ENCODE peak calls at places on chromosomes 7 and 10, in seven cellular contexts. One of them, this sample, is unnamed.

GRCh38 chr10:20616918-20617801 is 280.0 kb downstream of the NEBL start:
- DNase-seq in cardiac fibroblast: no peak
- DNase-seq in cardiac muscle cell: no peak
- DNase-seq in HL-60: peak
- DNase-seq in OCI-LY7: no peak
- DNase-seq in lung: no peak
- DNase-seq in progenitor cell of endocrine pancreas: no peak
- DNase-seq in this sample: no peak

GRCh38 chr10:4838743-4839142 is 12.7 kb downstream of the AKR1E2 start:
- DNase-seq in cardiac fibroblast: no peak
- DNase-seq in lung: peak
- DNase-seq in HL-60: no peak
- DNase-seq in cardiac muscle cell: peak
- DNase-seq in OCI-LY7: no peak
- DNase-seq in progenitor cell of endocrine pancreas: no peak
- DNase-seq in this sample: no peak

GRCh38 chr7:78490526-78490925 is 692.0 kb downstream of the PHTF2 start:
- DNase-seq in HL-60: no peak
- DNase-seq in OCI-LY7: no peak
- DNase-seq in cardiac muscle cell: no peak
- DNase-seq in progenitor cell of endocrine pancreas: no peak
- DNase-seq in lung: no peak
- DNase-seq in cardiac fibroblast: no peak
- DNase-seq in this sample: no peak

GRCh38 chr10:43082756-43083155 is 5.9 kb downstream of the RET start:
- DNase-seq in cardiac muscle cell: no peak
- DNase-seq in lung: no peak
- DNase-seq in HL-60: peak
- DNase-seq in progenitor cell of endocrine pancreas: no peak
- DNase-seq in OCI-LY7: no peak
- DNase-seq in cardiac fibroblast: no peak
- DNase-seq in this sample: no peak

GRCh38 chr10:79422178-79422892 is 23.1 kb downstream of the ZCCHC24 start:
- DNase-seq in progenitor cell of endocrine pancreas: no peak
- DNase-seq in HL-60: no peak
- DNase-seq in cardiac muscle cell: peak
- DNase-seq in cardiac fibroblast: peak
- DNase-seq in OCI-LY7: no peak
- DNase-seq in lung: no peak
- DNase-seq in this sample: no peak

GRCh38 chr10:109678857-109679256 is 244.5 kb downstream of the XPNPEP1 start:
- DNase-seq in lung: no peak
- DNase-seq in cardiac fibroblast: no peak
- DNase-seq in progenitor cell of endocrine pancreas: no peak
- DNase-seq in OCI-LY7: no peak
- DNase-seq in cardiac muscle cell: no peak
- DNase-seq in HL-60: no peak
- DNase-seq in this sample: no peak

GRCh38 chr7:100053201-100053600 is 3.6 kb downstream of the ZSCAN21 start:
- DNase-seq in cardiac fibroblast: peak
- DNase-seq in cardiac muscle cell: peak
- DNase-seq in HL-60: peak
- DNase-seq in lung: peak
- DNase-seq in OCI-LY7: peak
- DNase-seq in progenitor cell of endocrine pancreas: no peak
- DNase-seq in this sample: peak

GRCh38 chr7:77778535-77778934 is 19.7 kb downstream of the TMEM60 start:
- DNase-seq in cardiac fibroblast: no peak
- DNase-seq in cardiac muscle cell: no peak
- DNase-seq in lung: no peak
- DNase-seq in OCI-LY7: no peak
- DNase-seq in progenitor cell of endocrine pancreas: no peak
- DNase-seq in HL-60: no peak
- DNase-seq in this sample: no peak

GRCh38 chr10:111532139-111532538 is 455.3 kb downstream of the ADRA2A start:
- DNase-seq in HL-60: no peak
- DNase-seq in cardiac muscle cell: no peak
- DNase-seq in cardiac fibroblast: no peak
- DNase-seq in lung: no peak
- DNase-seq in OCI-LY7: no peak
- DNase-seq in progenitor cell of endocrine pancreas: no peak
- DNase-seq in this sample: no peak

GRCh38 chr10:21318768-21319167 is 206.7 kb downstream of the SKIDA1 start:
- DNase-seq in lung: no peak
- DNase-seq in cardiac muscle cell: peak
- DNase-seq in OCI-LY7: no peak
- DNase-seq in progenitor cell of endocrine pancreas: no peak
- DNase-seq in cardiac fibroblast: no peak
- DNase-seq in HL-60: no peak
- DNase-seq in this sample: no peak

GRCh38 chr7:521221-522070 is 1.8 kb upstream of the PDGFA start:
- DNase-seq in cardiac muscle cell: peak
- DNase-seq in HL-60: peak
- DNase-seq in progenitor cell of endocrine pancreas: no peak
- DNase-seq in lung: no peak
- DNase-seq in cardiac fibroblast: peak
- DNase-seq in OCI-LY7: no peak
- DNase-seq in this sample: peak

GRCh38 chr7:129607471-129608120 is 3.9 kb upstream of the NRF1 start:
- DNase-seq in lung: no peak
- DNase-seq in HL-60: peak
- DNase-seq in progenitor cell of endocrine pancreas: no peak
- DNase-seq in OCI-LY7: peak
- DNase-seq in cardiac muscle cell: peak
- DNase-seq in cardiac fibroblast: peak
- DNase-seq in this sample: peak

GRCh38 chr10:47057471-47057870 is 146.2 kb downstream of the PTPN20 start:
- DNase-seq in OCI-LY7: no peak
- DNase-seq in cardiac fibroblast: no peak
- DNase-seq in progenitor cell of endocrine pancreas: no peak
- DNase-seq in cardiac muscle cell: no peak
- DNase-seq in lung: no peak
- DNase-seq in HL-60: no peak
- DNase-seq in this sample: no peak

GRCh38 chr10:107442035-107442505 is 277.6 kb upstream of the SORCS1 start:
- DNase-seq in HL-60: no peak
- DNase-seq in cardiac muscle cell: peak
- DNase-seq in OCI-LY7: no peak
- DNase-seq in lung: no peak
- DNase-seq in cardiac fibroblast: peak
- DNase-seq in progenitor cell of endocrine pancreas: no peak
- DNase-seq in this sample: no peak

GRCh38 chr10:69630651-69631400 is 779 bp downstream of the FAM241B start:
- DNase-seq in cardiac muscle cell: no peak
- DNase-seq in OCI-LY7: no peak
- DNase-seq in progenitor cell of endocrine pancreas: no peak
- DNase-seq in HL-60: no peak
- DNase-seq in lung: no peak
- DNase-seq in cardiac fibroblast: no peak
- DNase-seq in this sample: no peak

GRCh38 chr10:33414841-33415240 is 80.4 kb upstream of the NRP1 start:
- DNase-seq in cardiac fibroblast: no peak
- DNase-seq in progenitor cell of endocrine pancreas: no peak
- DNase-seq in lung: no peak
- DNase-seq in OCI-LY7: no peak
- DNase-seq in cardiac muscle cell: no peak
- DNase-seq in HL-60: no peak
- DNase-seq in this sample: no peak

GRCh38 chr7:23474098-23474828 is 4.0 kb upstream of the IGF2BP3 start:
- DNase-seq in HL-60: peak
- DNase-seq in OCI-LY7: peak
- DNase-seq in cardiac fibroblast: peak
- DNase-seq in progenitor cell of endocrine pancreas: peak
- DNase-seq in lung: peak
- DNase-seq in cardiac muscle cell: peak
- DNase-seq in this sample: peak

GRCh38 chr10:117432866-117433265 is 57.6 kb upstream of the PDZD8 start:
- DNase-seq in progenitor cell of endocrine pancreas: no peak
- DNase-seq in cardiac muscle cell: no peak
- DNase-seq in cardiac fibroblast: no peak
- DNase-seq in OCI-LY7: no peak
- DNase-seq in HL-60: no peak
- DNase-seq in lung: no peak
- DNase-seq in this sample: no peak

GRCh38 chr10:117425908-117426566 is 50.8 kb upstream of the PDZD8 start:
- DNase-seq in HL-60: no peak
- DNase-seq in OCI-LY7: no peak
- DNase-seq in progenitor cell of endocrine pancreas: no peak
- DNase-seq in cardiac muscle cell: no peak
- DNase-seq in lung: no peak
- DNase-seq in cardiac fibroblast: no peak
- DNase-seq in this sample: no peak

GRCh38 chr10:117429644-117430043 is 54.4 kb upstream of the PDZD8 start:
- DNase-seq in OCI-LY7: no peak
- DNase-seq in progenitor cell of endocrine pancreas: no peak
- DNase-seq in cardiac muscle cell: no peak
- DNase-seq in HL-60: no peak
- DNase-seq in cardiac fibroblast: no peak
- DNase-seq in lung: no peak
- DNase-seq in this sample: no peak

GRCh38 chr10:117431160-117431559 is 55.9 kb upstream of the PDZD8 start:
- DNase-seq in progenitor cell of endocrine pancreas: no peak
- DNase-seq in cardiac fibroblast: peak
- DNase-seq in lung: no peak
- DNase-seq in OCI-LY7: no peak
- DNase-seq in HL-60: peak
- DNase-seq in cardiac muscle cell: no peak
- DNase-seq in this sample: no peak
- TF ChIP-seq CTCF in progenitor cell of endocrine pancreas: no peak
- TF ChIP-seq CTCF in cardiac fibroblast: peak
- TF ChIP-seq CTCF in lung: no peak
- TF ChIP-seq CTCF in OCI-LY7: no peak
- TF ChIP-seq CTCF in HL-60: peak
- TF ChIP-seq CTCF in cardiac muscle cell: no peak
- TF ChIP-seq CTCF in this sample: no peak

GRCh38 chr7:101856488-101857357 is 39.3 kb downstream of the CUX1 start:
- DNase-seq in progenitor cell of endocrine pancreas: no peak
- DNase-seq in OCI-LY7: peak
- DNase-seq in cardiac muscle cell: peak
- DNase-seq in lung: peak
- DNase-seq in HL-60: peak
- DNase-seq in cardiac fibroblast: peak
- DNase-seq in this sample: peak
- TF ChIP-seq CTCF in progenitor cell of endocrine pancreas: no peak
- TF ChIP-seq CTCF in OCI-LY7: peak
- TF ChIP-seq CTCF in cardiac muscle cell: peak
- TF ChIP-seq CTCF in lung: peak
- TF ChIP-seq CTCF in HL-60: peak
- TF ChIP-seq CTCF in cardiac fibroblast: peak
- TF ChIP-seq CTCF in this sample: peak

GRCh38 chr10:28678687-28679457 is 1.6 kb downstream of the BAMBI start:
- DNase-seq in lung: no peak
- DNase-seq in OCI-LY7: peak
- DNase-seq in cardiac fibroblast: peak
- DNase-seq in HL-60: no peak
- DNase-seq in cardiac muscle cell: peak
- DNase-seq in progenitor cell of endocrine pancreas: no peak
- DNase-seq in this sample: no peak

GRCh38 chr10:28674782-28675181 is 2.5 kb upstream of the BAMBI start:
- DNase-seq in progenitor cell of endocrine pancreas: no peak
- DNase-seq in cardiac fibroblast: no peak
- DNase-seq in OCI-LY7: no peak
- DNase-seq in lung: no peak
- DNase-seq in HL-60: no peak
- DNase-seq in cardiac muscle cell: no peak
- DNase-seq in this sample: no peak

GRCh38 chr10:28677889-28678686 is 767 bp downstream of the BAMBI start:
- DNase-seq in OCI-LY7: peak
- DNase-seq in progenitor cell of endocrine pancreas: peak
- DNase-seq in HL-60: peak
- DNase-seq in lung: no peak
- DNase-seq in cardiac fibroblast: peak
- DNase-seq in cardiac muscle cell: no peak
- DNase-seq in this sample: peak

GRCh38 chr10:28676297-28676967 is 889 bp upstream of the BAMBI start:
- DNase-seq in cardiac fibroblast: no peak
- DNase-seq in HL-60: peak
- DNase-seq in OCI-LY7: peak
- DNase-seq in lung: no peak
- DNase-seq in cardiac muscle cell: peak
- DNase-seq in progenitor cell of endocrine pancreas: peak
- DNase-seq in this sample: peak

DNA sequence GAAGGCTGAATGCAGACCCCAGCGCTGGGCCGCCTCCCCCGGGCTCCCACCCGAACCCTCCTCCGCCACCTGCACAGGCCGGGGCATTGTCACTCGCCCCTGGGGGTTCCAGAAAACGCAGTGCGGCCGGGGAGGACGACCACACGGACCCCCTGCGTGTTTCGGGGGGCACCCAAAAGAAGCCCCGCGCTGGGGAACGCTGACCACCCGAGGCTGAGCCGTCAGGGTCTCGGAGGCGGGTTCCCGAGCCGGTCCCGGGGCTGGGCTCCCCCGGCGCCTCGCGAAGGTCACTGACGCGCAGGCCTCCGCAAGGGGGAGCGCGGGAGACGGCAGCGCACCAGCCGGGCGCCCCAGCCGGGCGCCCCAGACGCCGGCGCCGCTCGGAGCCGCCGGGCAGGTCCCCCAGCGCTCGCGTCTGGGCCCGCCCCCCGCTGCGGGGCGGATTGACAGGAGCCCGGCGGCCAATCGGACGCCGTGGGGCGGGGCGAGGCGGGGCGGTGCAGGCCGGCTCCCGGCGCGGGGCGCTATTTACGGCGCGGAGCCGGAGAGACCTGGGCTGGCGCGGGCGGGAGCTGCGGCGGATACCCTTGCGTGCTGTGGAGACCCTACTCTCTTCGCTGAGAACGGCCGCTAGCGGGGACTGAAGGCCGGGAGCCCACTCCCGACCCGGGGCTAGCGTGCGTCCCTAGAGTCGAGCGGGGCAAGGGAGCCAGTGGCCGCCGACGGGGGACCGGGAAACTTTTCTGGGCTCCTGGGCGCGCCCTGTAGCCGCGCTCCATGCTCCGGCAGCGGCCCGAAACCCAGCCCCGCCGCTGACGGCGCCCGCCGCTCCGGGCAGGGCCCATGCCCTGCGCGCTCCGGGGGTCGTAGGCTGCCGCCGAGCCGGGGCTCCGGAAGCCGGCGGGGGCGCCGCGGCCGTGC is at the start of gene BAMBI:
- DNase-seq in progenitor cell of endocrine pancreas: peak
- DNase-seq in cardiac muscle cell: peak
- DNase-seq in lung: peak
- DNase-seq in OCI-LY7: peak
- DNase-seq in HL-60: peak
- DNase-seq in cardiac fibroblast: peak
- DNase-seq in this sample: peak
- TF ChIP-seq CTCF in progenitor cell of endocrine pancreas: peak
- TF ChIP-seq CTCF in cardiac muscle cell: peak
- TF ChIP-seq CTCF in lung: peak
- TF ChIP-seq CTCF in OCI-LY7: peak
- TF ChIP-seq CTCF in HL-60: no peak
- TF ChIP-seq CTCF in cardiac fibroblast: peak
- TF ChIP-seq CTCF in this sample: peak

DNA sequence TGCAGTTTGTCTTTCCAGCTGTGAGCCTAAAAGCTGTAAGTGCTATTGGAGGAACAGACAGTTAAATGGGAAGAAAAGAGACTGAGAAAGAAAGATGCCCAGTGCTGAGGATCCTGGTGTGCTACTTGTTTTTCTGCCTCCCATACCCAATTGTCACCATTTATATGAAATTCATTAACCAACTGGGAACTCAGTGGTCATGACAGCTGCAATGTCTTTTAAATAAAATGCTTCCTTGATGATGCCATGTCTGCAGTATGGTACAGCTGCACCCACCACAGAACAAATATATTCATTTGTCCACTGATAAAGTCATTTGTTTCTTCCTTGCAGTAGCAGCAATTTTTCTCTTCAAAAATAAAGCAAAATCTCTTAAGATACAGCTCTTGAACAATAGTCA is 15.6 kb upstream of the RTKN2 start:
- DNase-seq in OCI-LY7: no peak
- DNase-seq in cardiac muscle cell: no peak
- DNase-seq in HL-60: no peak
- DNase-seq in cardiac fibroblast: no peak
- DNase-seq in lung: no peak
- DNase-seq in progenitor cell of endocrine pancreas: no peak
- DNase-seq in this sample: no peak
- TF ChIP-seq CTCF in OCI-LY7: no peak
- TF ChIP-seq CTCF in cardiac muscle cell: no peak
- TF ChIP-seq CTCF in HL-60: no peak
- TF ChIP-seq CTCF in cardiac fibroblast: no peak
- TF ChIP-seq CTCF in lung: no peak
- TF ChIP-seq CTCF in progenitor cell of endocrine pancreas: no peak
- TF ChIP-seq CTCF in this sample: no peak

This sample was measured in endothelial cell.